ENCODE peak calls at places on chromosomes 12 and 14, in nine cellular contexts. Q is H1; X is HCT116; M is lower lobe of right lung; D is CD8-positive, alpha-beta T cell; V is fibroblast of the aortic adventitia; I is spleen; O is colonic mucosa; Z is esophagus muscularis mucosa. T is an unnamed sample.

GRCh38 chr14:31206536-31207286 is 882 bp downstream of the HECTD1 start:
- DNase-seq in Q (no peak), X (no peak), M (peak), D (peak), V (peak), I (peak), O (peak), Z (no peak), T (no peak)

GRCh38 chr12:64767495-64767894 is 8.3 kb upstream of the GNS start:
- DNase-seq in Q (no peak), X (no peak), M (no peak), D (no peak), V (no peak), I (no peak), O (no peak), Z (no peak), T (no peak)

GRCh38 chr12:75710361-75711069 is 199.1 kb upstream of the KRR1 start:
- DNase-seq in Q (no peak), X (no peak), M (no peak), D (no peak), V (no peak), I (no peak), O (no peak), Z (no peak), T (no peak)

GRCh38 chr12:45290218-45290609 is 74.3 kb downstream of the ANO6 start:
- DNase-seq in Q (no peak), X (no peak), M (no peak), D (no peak), V (peak), I (no peak), O (no peak), Z (no peak), T (peak)

GRCh38 chr12:3303410-3304136 is 187.4 kb upstream of the PRMT8 start:
- DNase-seq in Q (no peak), X (no peak), M (no peak), D (no peak), V (no peak), I (no peak), O (no peak), Z (no peak), T (no peak)

GRCh38 chr12:75650989-75651695 is 139.7 kb upstream of the KRR1 start:
- DNase-seq in Q (no peak), X (no peak), M (no peak), D (no peak), V (peak), I (no peak), O (no peak), Z (no peak), T (peak)

GRCh38 chr14:77222546-77223225 is 41.1 kb downstream of the TMEM63C start:
- DNase-seq in Q (peak), X (no peak), M (no peak), D (no peak), V (no peak), I (no peak), O (no peak), Z (no peak), T (no peak)

GRCh38 chr12:57872362-57872761 is 25.8 kb upstream of the CTDSP2 start:
- DNase-seq in Q (no peak), X (no peak), M (no peak), D (no peak), V (no peak), I (no peak), O (no peak), Z (no peak), T (no peak)

GRCh38 chr12:6394398-6394797 is 10.4 kb downstream of the LTBR start:
- DNase-seq in Q (no peak), X (no peak), M (no peak), D (no peak), V (no peak), I (no peak), O (no peak), Z (no peak), T (no peak)

GRCh38 chr14:23577004-23577681 is 1.4 kb downstream of the JPH4 start:
- DNase-seq in Q (no peak), X (no peak), M (no peak), D (no peak), V (no peak), I (no peak), O (peak), Z (no peak), T (peak)

GRCh38 chr12:109445224-109445623 is 31.9 kb downstream of the KCTD10 start:
- DNase-seq in Q (no peak), X (no peak), M (no peak), D (no peak), V (no peak), I (no peak), O (no peak), Z (no peak), T (no peak)

GRCh38 chr12:3243376-3244084 is 166.4 kb downstream of the TSPAN9 start:
- DNase-seq in Q (no peak), X (no peak), M (no peak), D (no peak), V (no peak), I (no peak), O (no peak), Z (no peak), T (no peak)

GRCh38 chr12:70985850-70986249 is 65.3 kb upstream of the PTPRR start:
- DNase-seq in Q (no peak), X (no peak), M (no peak), D (no peak), V (peak), I (no peak), O (no peak), Z (no peak), T (peak)

GRCh38 chr12:53533476-53533875 is 26.2 kb upstream of the NPFF start:
- DNase-seq in Q (no peak), X (no peak), M (no peak), D (no peak), V (no peak), I (no peak), O (no peak), Z (no peak), T (no peak)

GRCh38 chr12:92292016-92292415 is 146.4 kb upstream of the BTG1 start:
- DNase-seq in Q (no peak), X (no peak), M (no peak), D (no peak), V (no peak), I (no peak), O (no peak), Z (no peak), T (no peak)

DNA sequence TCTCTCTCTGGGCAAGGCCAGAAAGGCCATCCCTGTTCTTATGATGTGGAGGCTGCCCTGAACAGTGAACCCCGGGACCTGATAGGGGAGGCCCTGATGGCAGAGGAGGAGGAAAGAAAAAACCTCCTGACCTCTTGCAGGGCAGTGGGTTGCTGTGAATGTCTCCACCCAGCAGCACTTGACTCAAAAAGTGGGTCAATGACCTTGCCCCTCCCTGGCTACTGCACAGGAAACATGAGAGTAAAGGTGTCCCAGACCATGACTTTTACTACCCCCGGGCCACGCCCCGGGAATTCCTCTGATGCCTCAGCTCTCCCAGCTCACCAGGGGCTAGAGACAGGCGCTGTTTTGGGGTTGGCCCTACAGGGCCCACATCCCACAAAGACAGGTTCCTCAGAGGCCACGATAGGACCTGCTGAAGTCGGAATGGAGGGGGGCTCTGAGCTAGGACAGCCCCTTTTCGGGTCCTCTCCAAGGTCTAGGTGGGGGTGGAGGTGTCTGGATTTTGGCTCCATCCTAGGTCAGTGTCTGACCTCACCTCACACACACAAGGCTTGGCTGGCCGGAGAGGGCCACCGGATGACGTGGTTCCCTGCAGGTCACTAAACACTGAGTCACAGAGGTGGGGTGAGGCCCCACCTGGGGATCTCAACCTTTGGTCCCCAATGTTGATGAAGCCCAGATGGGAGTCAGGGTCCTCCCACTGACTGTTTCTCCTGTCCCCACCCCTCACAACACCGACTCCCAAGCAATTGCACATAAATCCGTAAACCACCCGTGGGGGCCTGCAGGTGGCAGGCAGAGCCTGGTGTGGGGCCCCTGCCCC is 1.6 kb downstream of the RHOF start:
- DNase-seq in Q (no peak), X (no peak), M (no peak), D (peak), V (no peak), I (peak), O (peak), Z (no peak), T (no peak)
- H3K4me3 ChIP-seq in Q (no peak), X (peak), M (peak), D (peak), V (no peak), I (peak), O (peak), Z (no peak), T (no peak)

GRCh38 chr12:62582065-62582366 is 115.4 kb downstream of the MON2 start:
- DNase-seq in Q (no peak), X (no peak), M (no peak), D (no peak), V (no peak), I (no peak), O (no peak), Z (no peak), T (no peak)
- TF ChIP-seq CTCF in Q (no peak), X (peak), M (no peak), D (peak), V (no peak), I (no peak), O (no peak), Z (no peak), T (no peak)

GRCh38 chr14:28765907-28766504 is 581 bp upstream of the FOXG1 start:
- DNase-seq in Q (no peak), X (no peak), M (peak), D (no peak), V (no peak), I (no peak), O (no peak), Z (no peak), T (no peak)
- H3K4me3 ChIP-seq in Q (peak), X (no peak), M (peak), D (no peak), V (peak), I (peak), O (peak), Z (peak), T (no peak)

DNA sequence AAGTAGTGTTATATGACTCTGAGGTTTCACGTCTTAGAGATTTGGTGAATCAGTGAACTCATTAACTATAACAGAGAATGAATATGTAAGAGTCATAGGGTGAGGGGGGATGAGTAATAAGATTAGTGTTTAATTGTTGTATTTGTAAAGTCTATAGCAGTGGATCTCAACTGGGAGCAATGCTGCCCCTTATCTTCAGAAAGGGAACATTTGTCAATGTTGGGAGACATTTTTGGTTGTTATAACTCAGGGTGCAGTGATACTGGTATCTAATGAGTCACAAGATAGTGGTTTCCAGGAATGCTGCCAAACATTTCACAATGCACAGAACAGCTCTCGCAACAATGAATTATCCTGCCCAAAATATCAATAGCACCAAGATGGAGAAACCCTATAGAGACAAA is 1193.7 kb downstream of the GALC start:
- DNase-seq in Q (no peak), X (no peak), M (no peak), D (no peak), V (peak), I (no peak), O (no peak), Z (no peak), T (peak)
- TF ChIP-seq CTCF in Q (no peak), X (no peak), M (no peak), D (peak), V (no peak), I (no peak), O (no peak), Z (no peak), T (no peak)

T was measured in cardiac fibroblast.